ENCODE peak calls at places on chromosomes 11 and 22, in six cellular contexts. G, T, A, R, I and P are unnamed samples.

GRCh38 chr11:24422371-24422770 is 74.5 kb upstream of the LUZP2 start:
- DNase-seq in G (no peak), T (no peak), A (no peak), R (no peak), I (no peak), P (no peak)

GRCh38 chr11:47586043-47586442 is 435 bp upstream of the FAM180B start:
- DNase-seq in G (no peak), T (no peak), A (no peak), R (no peak), I (no peak), P (no peak)

GRCh38 chr11:2188745-2189144 is 17.1 kb upstream of the TH start:
- DNase-seq in G (no peak), T (no peak), A (no peak), R (no peak), I (no peak), P (no peak)

GRCh38 chr11:45982656-45983470 is 60.4 kb downstream of the LARGE2 start:
- DNase-seq in G (no peak), T (no peak), A (peak; percentile 35), R (no peak), I (no peak), P (no peak)

GRCh38 chr22:17606472-17606871 is 22.1 kb downstream of the ATP6V1E1 start:
- DNase-seq in G (peak; percentile 77), T (no peak), A (peak; percentile 47), R (no peak), I (no peak), P (no peak)

GRCh38 chr11:65594991-65595920 is at the start of gene KCNK7:
- DNase-seq in G (peak; percentile 65), T (no peak), A (no peak), R (no peak), I (no peak), P (no peak)

GRCh38 chr11:61919841-61920631 is 2.7 kb upstream of the RAB3IL1 start:
- DNase-seq in G (peak; percentile 62), T (no peak), A (no peak), R (no peak), I (peak; percentile 50), P (no peak)

GRCh38 chr11:35511666-35512065 is 13.8 kb downstream of the PAMR1 start:
- DNase-seq in G (no peak), T (peak; percentile 82), A (no peak), R (no peak), I (no peak), P (no peak)

GRCh38 chr11:83280256-83280655 is 5.9 kb downstream of the CCDC90B start:
- DNase-seq in G (no peak), T (no peak), A (no peak), R (no peak), I (no peak), P (no peak)
- H3K36me3 ChIP-seq in G (no peaks in the 10 kb centered on the region), T (peaks cover 21% of the 10 kb centered on the region), A (peaks cover 17% of the 10 kb centered on the region), R (no peaks in the 10 kb centered on the region), I (no peaks in the 10 kb centered on the region), P (peaks cover 26% of the 10 kb centered on the region)

DNA sequence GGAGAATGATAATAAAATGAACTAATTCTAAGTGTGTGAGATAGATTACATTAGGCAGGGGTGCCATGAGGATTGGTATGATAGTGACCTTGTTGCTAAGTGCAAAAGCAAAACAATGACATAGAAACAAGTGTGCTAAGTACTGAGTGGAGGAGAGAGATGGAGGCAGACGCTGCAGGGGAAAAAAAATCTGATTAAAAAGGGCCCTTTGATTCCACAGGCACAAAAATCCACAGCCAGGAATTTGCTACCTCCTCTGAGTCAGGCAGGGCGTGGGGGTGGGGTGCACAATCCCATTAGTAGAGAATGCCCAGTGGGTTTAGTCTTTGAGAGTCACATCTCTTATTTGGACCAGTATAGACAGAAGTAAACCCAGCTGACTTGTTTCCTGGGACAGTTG is at the start of gene CNTF:
- DNase-seq in G (no peak), T (no peak), A (no peak), R (no peak), I (no peak), P (no peak)
- H3K36me3 ChIP-seq in G (peaks cover 21% of the 10 kb centered on the region), T (peaks cover 92% of the 10 kb centered on the region), A (peaks cover 11% of the 10 kb centered on the region), R (peaks cover 12% of the 10 kb centered on the region), I (no peaks in the 10 kb centered on the region), P (peaks cover 93% of the 10 kb centered on the region)

DNA sequence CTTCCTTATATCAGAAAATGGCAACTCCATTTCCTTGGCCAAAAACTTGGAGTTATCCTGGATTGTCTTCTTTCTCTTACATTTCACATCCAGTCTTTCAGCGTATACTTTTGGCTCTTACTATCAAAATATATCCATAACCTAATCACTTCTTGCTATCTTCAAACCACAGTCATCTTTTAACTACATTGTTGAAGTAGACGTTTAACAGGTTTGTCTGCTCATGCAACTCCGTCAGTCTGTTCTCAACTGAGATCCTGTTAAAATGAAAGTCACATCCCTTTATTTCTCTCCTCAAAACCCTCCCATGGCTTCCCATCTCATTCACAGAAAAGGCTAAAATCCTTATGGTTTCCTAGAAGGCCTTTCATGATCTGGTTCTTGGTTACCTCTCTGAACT is 41.9 kb downstream of the UVRAG start:
- DNase-seq in G (no peak), T (no peak), A (no peak), R (no peak), I (no peak), P (no peak)
- H3K36me3 ChIP-seq in G (no peaks in the 10 kb centered on the region), T (no peaks in the 10 kb centered on the region), A (peaks cover 4% of the 10 kb centered on the region), R (peaks cover 1% of the 10 kb centered on the region), I (no peaks in the 10 kb centered on the region), P (peaks cover 20% of the 10 kb centered on the region)

DNA sequence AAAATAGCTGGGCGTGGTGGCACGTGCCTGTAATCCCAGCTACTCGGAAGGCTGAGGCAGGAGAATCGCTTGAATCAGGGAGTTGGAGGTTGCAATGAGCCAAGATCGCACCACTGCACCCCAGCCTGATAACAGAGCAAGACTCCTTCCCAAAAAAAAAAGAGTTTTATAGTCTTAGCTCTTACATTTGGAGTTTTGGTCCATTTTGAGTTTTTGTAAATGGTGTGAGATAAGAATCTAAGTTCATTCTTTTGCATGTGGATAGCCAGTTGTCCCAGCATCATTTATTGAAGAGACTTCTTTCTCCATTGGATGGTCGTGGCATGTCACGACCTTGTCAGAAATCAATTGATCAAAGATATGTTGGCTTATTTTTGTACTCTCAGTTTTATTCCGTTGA is 34.6 kb downstream of the RNF121 start:
- DNase-seq in G (no peak), T (no peak), A (no peak), R (no peak), I (no peak), P (no peak)
- H3K36me3 ChIP-seq in G (peaks cover 11% of the 10 kb centered on the region), T (peaks cover 42% of the 10 kb centered on the region), A (peaks cover 17% of the 10 kb centered on the region), R (peaks cover 5% of the 10 kb centered on the region), I (no peaks in the 10 kb centered on the region), P (peaks cover 39% of the 10 kb centered on the region)

GRCh38 chr22:20746466-20747189 is 27.3 kb upstream of the SERPIND1 start:
- DNase-seq in G (no peak), T (no peak), A (no peak), R (no peak), I (no peak), P (no peak)

GRCh38 chr22:20745177-20745576 is 28.7 kb upstream of the SERPIND1 start:
- DNase-seq in G (no peak), T (no peak), A (no peak), R (no peak), I (no peak), P (no peak)

GRCh38 chr22:20748082-20748481 is 25.8 kb upstream of the SERPIND1 start:
- DNase-seq in G (no peak), T (no peak), A (no peak), R (no peak), I (no peak), P (no peak)

GRCh38 chr22:20748820-20749428 is 25.0 kb upstream of the SERPIND1 start:
- DNase-seq in G (no peak), T (no peak), A (no peak), R (no peak), I (peak; percentile 49), P (no peak)

GRCh38 chr22:20747223-20747622 is 26.7 kb upstream of the SERPIND1 start:
- DNase-seq in G (no peak), T (no peak), A (no peak), R (no peak), I (no peak), P (no peak)
- H3K36me3 ChIP-seq in G (peaks cover 37% of the 10 kb centered on the region), T (peaks cover 27% of the 10 kb centered on the region), A (peaks cover 44% of the 10 kb centered on the region), R (peaks cover 5% of the 10 kb centered on the region), I (peaks cover 6% of the 10 kb centered on the region), P (peaks cover 85% of the 10 kb centered on the region)

DNA sequence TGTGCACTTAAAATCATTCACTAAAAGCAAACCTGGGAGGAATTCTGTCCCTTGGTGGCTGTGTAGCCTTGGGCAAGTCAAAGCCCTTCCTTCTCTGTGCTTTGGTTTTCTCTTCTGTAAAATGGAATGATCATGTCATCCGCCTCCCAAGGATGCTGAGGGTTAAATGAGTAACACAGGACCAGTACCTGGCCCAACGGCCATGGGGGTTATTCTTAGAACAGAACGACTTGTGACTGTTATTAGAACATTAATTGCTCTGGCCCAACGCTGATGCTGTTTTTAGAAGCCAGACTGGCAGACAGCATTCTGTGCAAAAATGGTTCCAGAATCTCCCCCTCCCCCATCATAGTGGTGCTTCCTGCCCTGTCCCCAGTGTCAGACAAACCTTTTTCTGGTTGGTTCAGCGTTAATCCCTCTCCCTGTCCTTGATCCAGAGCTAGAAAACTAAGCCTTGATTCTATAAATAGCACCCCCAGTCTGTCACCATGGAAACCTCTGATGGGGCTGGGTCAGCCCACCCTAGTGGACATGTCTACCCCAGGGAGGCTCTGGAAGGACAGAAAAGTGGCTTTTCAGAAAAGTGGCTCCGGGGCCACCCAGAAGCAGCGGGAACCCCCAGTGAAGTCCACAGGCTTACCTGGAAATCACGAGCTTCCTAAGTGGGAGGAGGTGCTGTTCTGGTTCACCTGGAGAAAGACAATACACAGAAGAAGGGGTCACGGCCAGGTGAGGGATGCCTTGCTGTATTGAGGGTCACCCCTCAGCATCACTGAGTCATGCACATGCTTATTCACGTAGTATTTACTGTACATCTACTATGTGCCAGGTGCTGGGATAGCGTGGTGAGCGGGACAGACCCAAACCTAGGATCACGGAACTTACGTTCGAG is 15.5 kb upstream of the TFIP11 start:
- DNase-seq in G (no peak), T (no peak), A (no peak), R (no peak), I (no peak), P (no peak)
- H3K36me3 ChIP-seq in G (peaks cover 5% of the 10 kb centered on the region), T (peaks cover 8% of the 10 kb centered on the region), A (no peaks in the 10 kb centered on the region), R (peaks cover 1% of the 10 kb centered on the region), I (no peaks in the 10 kb centered on the region), P (peaks cover 20% of the 10 kb centered on the region)

GRCh38 chr11:68338041-68338800 is 25.8 kb downstream of the LRP5 start:
- DNase-seq in G (no peak), T (peak; percentile 91), A (peak; percentile 51), R (no peak), I (no peak), P (no peak)

GRCh38 chr11:68337399-68337835 is 25.0 kb downstream of the LRP5 start:
- DNase-seq in G (no peak), T (peak; percentile 63), A (no peak), R (no peak), I (no peak), P (peak; percentile 17)

GRCh38 chr11:68333176-68333575 is 20.8 kb downstream of the LRP5 start:
- DNase-seq in G (no peak), T (no peak), A (no peak), R (no peak), I (no peak), P (no peak)

GRCh38 chr11:68334923-68335322 is 22.5 kb downstream of the LRP5 start:
- DNase-seq in G (no peak), T (no peak), A (no peak), R (peak; percentile 40), I (no peak), P (no peak)

GRCh38 chr11:68335693-68336092 is 23.3 kb downstream of the LRP5 start:
- DNase-seq in G (no peak), T (no peak), A (no peak), R (no peak), I (no peak), P (no peak)
- H3K36me3 ChIP-seq in G (no peaks in the 10 kb centered on the region), T (no peaks in the 10 kb centered on the region), A (no peaks in the 10 kb centered on the region), R (peaks cover 8% of the 10 kb centered on the region), I (no peaks in the 10 kb centered on the region), P (no peaks in the 10 kb centered on the region)